ENCODE peak calls at places on chromosomes 5 and 9, in seven cellular contexts. U is GM20000, Q is HFFc6, Y is mucosa of descending colon, M is WTC11, I is A549, R is Calu3. C is an unnamed sample.

GRCh38 chr5:170338933-170339779 is 41.6 kb upstream of the LCP2 start:
- DNase-seq in R (peak), I (no peak), Q (no peak), Y (no peak), U (peak), M (peak), C (peak)

GRCh38 chr9:71384343-71384742 is 262.9 kb upstream of the TRPM3 start:
- DNase-seq in M (no peak), Q (no peak), U (no peak), I (no peak), Y (no peak), R (no peak), C (no peak)

GRCh38 chr5:110063640-110064592 is 374.2 kb downstream of the MAN2A1 start:
- DNase-seq in Q (no peak), U (no peak), R (no peak), M (no peak), Y (no peak), I (no peak), C (peak)

GRCh38 chr9:110027624-110028023 is 180.3 kb downstream of the C9orf152 start:
- DNase-seq in Q (peak), M (no peak), Y (no peak), R (no peak), I (no peak), U (no peak), C (no peak)

GRCh38 chr5:61301820-61302563 is 30.1 kb upstream of the ZSWIM6 start:
- DNase-seq in I (peak), Q (peak), R (peak), Y (peak), M (no peak), U (no peak), C (peak)

GRCh38 chr9:76365028-76365427 is 29.2 kb downstream of the RFK start:
- DNase-seq in Q (peak), U (no peak), R (peak), Y (no peak), M (no peak), I (no peak), C (peak)

GRCh38 chr5:168118042-168118668 is 173.3 kb upstream of the WWC1 start:
- DNase-seq in M (peak), I (no peak), U (no peak), Y (no peak), Q (no peak), R (no peak), C (no peak)

GRCh38 chr9:121599186-121599871 is 52.1 kb upstream of the DAB2IP start:
- DNase-seq in R (peak), Y (peak), Q (no peak), I (peak), U (peak), M (peak), C (peak)

GRCh38 chr5:78958672-78959410 is 26.3 kb downstream of the ARSB start:
- DNase-seq in R (no peak), U (no peak), Q (no peak), I (no peak), Y (no peak), M (no peak), C (no peak)

GRCh38 chr9:129280236-129281231 is 102.5 kb upstream of the IER5L start:
- DNase-seq in I (no peak), U (peak), Q (no peak), R (no peak), Y (no peak), M (no peak), C (no peak)

GRCh38 chr5:78243639-78244038 is 50.9 kb downstream of the AP3B1 start:
- DNase-seq in Y (no peak), I (no peak), U (no peak), R (no peak), M (no peak), Q (peak), C (no peak)

GRCh38 chr5:172798422-172799215 is 27.6 kb upstream of the DUSP1 start:
- DNase-seq in Y (no peak), U (no peak), I (peak), M (no peak), R (no peak), Q (peak), C (peak)

GRCh38 chr5:132473019-132473531 is 17.5 kb downstream of the IRF1 start:
- DNase-seq in Y (peak), R (no peak), U (peak), Q (no peak), M (no peak), I (no peak), C (no peak)

GRCh38 chr9:122475717-122476116 is 2.0 kb downstream of the OR1J1 start:
- DNase-seq in U (no peak), M (no peak), Y (no peak), R (no peak), Q (no peak), I (no peak), C (no peak)

GRCh38 chr5:178330791-178331404 is 98.3 kb upstream of the PHYKPL start:
- DNase-seq in U (no peak), I (no peak), Q (no peak), M (no peak), R (no peak), Y (peak), C (peak)

GRCh38 chr9:137985637-137986071 is 108.1 kb downstream of the CACNA1B start:
- DNase-seq in M (no peak), I (no peak), Q (no peak), U (no peak), Y (no peak), R (no peak), C (no peak)

GRCh38 chr9:125172351-125172750 is 17.3 kb downstream of the PPP6C start:
- DNase-seq in R (no peak), I (no peak), Y (no peak), U (no peak), Q (no peak), M (no peak), C (no peak)

GRCh38 chr9:133874061-133874638 is 118.0 kb downstream of the VAV2 start:
- DNase-seq in Y (no peak), R (peak), I (peak), U (no peak), Q (peak), M (no peak), C (peak)

GRCh38 chr5:43034591-43034968 is 5.5 kb downstream of the ANXA2R start:
- DNase-seq in U (no peak), M (no peak), R (peak), Q (peak), I (no peak), Y (no peak), C (no peak)

GRCh38 chr5:149839761-149840160 is 104.8 kb downstream of the PDE6A start:
- DNase-seq in M (no peak), I (no peak), Y (no peak), R (no peak), Q (no peak), U (no peak), C (no peak)

GRCh38 chr5:73170522-73170921 is 2.5 kb upstream of the TMEM174 start:
- DNase-seq in M (peak), I (no peak), Q (peak), Y (no peak), R (no peak), U (no peak), C (peak)

GRCh38 chr9:74960548-74960947 is 7.8 kb upstream of the C9orf40 start:
- DNase-seq in Y (no peak), U (no peak), I (peak), Q (peak), R (no peak), M (no peak), C (peak)

GRCh38 chr5:150142800-150143724 is 12.6 kb downstream of the PDGFRB start:
- DNase-seq in I (peak), Y (peak), M (no peak), R (peak), Q (peak), U (no peak), C (peak)

GRCh38 chr5:35146386-35146785 is 83.9 kb downstream of the PRLR start:
- DNase-seq in U (no peak), Q (no peak), R (no peak), M (no peak), Y (no peak), I (no peak), C (no peak)

GRCh38 chr5:41951224-41951623 is 26.1 kb downstream of the FBXO4 start:
- DNase-seq in R (no peak), I (no peak), Q (no peak), Y (no peak), U (no peak), M (no peak), C (no peak)

GRCh38 chr5:53478411-53479044 is 1.9 kb upstream of the FST start:
- DNase-seq in U (peak), Y (peak), Q (peak), M (peak), I (peak), R (peak), C (peak)

GRCh38 chr5:123421773-123422172 is 1.4 kb downstream of the CEP120 start:
- DNase-seq in M (no peak), U (no peak), R (no peak), Y (no peak), I (no peak), Q (no peak), C (no peak)

GRCh38 chr9:127112683-127113539 is 9.5 kb downstream of the ANGPTL2 start:
- DNase-seq in Y (no peak), M (no peak), Q (no peak), I (no peak), R (no peak), U (no peak), C (peak)

GRCh38 chr5:148492351-148492750 is 108.6 kb downstream of the FBXO38 start:
- DNase-seq in U (no peak), M (no peak), Q (no peak), Y (no peak), I (no peak), R (no peak), C (no peak)

GRCh38 chr9:88498880-88499279 is 36.1 kb upstream of the NXNL2 start:
- DNase-seq in Q (no peak), Y (no peak), U (no peak), M (no peak), R (no peak), I (no peak), C (no peak)

GRCh38 chr5:121668635-121669034 is 183.0 kb upstream of the FTMT start:
- DNase-seq in M (no peak), R (no peak), U (no peak), Y (no peak), Q (no peak), I (no peak), C (no peak)

GRCh38 chr5:143757116-143757515 is 54.8 kb upstream of the HMHB1 start:
- DNase-seq in R (no peak), Q (no peak), I (no peak), Y (no peak), M (no peak), U (no peak), C (no peak)

GRCh38 chr9:16344343-16344742 is 526.1 kb downstream of the BNC2 start:
- DNase-seq in R (no peak), I (peak), Q (peak), M (no peak), Y (no peak), U (no peak), C (peak)

GRCh38 chr9:126612813-126613641 is 701 bp upstream of the LMX1B start:
- DNase-seq in Q (no peak), I (no peak), R (no peak), U (peak), M (peak), Y (no peak), C (no peak)

DNA sequence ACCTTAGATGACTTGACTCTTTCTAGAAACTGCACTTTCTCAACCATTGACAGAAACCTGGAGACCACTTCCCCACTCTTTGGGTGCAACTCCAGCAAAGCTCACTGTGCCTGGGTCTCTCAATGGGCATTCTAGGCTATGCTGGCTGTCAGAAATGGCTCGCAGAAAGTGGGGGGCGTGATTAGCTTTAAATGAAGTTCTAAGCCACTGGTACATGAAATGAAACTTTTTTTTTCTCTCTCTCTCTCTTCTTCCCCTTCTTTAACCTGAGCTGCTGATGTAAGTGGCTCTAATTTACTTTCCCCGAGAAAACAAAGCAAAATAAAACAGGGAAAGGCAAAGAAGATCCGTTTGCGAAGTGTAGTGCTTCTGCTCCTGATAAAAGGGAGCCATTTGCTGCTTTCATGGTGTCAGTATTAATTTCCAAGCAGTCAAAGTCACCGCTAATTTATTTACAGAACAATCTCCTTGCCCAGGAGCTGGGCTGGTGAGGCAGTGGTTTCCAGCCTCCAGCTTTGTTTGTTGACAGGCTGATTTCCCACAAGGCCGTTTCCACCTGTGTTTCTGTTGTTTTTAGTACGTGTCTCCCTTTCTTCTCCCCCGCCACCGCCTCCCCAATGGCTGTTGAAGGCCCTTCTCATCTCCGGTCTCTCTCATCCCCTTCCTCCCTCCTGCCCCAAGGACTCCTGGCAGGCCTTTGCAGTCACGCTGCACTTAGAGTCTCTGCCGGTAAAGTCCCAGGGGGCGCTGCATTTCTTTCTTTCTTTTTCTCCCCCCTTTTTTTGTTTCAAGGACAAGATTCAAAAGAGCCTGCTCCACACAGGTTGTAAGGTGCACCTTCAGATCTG is 422.9 kb downstream of the EBF1 start:
- DNase-seq in U (peak), Y (no peak), Q (no peak), M (peak), I (no peak), R (no peak), C (no peak)
- TF ChIP-seq CTCF in U (no peak), Y (no peak), Q (peak), M (no peak), I (peak), R (no peak), C (no peak)

GRCh38 chr9:131395745-131396479 is 2.0 kb downstream of the PRRC2B start:
- DNase-seq in M (no peak), Y (no peak), U (no peak), Q (no peak), R (no peak), I (no peak), C (peak)
- TF ChIP-seq CTCF in M (no peak), Y (no peak), U (no peak), Q (no peak), R (no peak), I (no peak), C (peak)

DNA sequence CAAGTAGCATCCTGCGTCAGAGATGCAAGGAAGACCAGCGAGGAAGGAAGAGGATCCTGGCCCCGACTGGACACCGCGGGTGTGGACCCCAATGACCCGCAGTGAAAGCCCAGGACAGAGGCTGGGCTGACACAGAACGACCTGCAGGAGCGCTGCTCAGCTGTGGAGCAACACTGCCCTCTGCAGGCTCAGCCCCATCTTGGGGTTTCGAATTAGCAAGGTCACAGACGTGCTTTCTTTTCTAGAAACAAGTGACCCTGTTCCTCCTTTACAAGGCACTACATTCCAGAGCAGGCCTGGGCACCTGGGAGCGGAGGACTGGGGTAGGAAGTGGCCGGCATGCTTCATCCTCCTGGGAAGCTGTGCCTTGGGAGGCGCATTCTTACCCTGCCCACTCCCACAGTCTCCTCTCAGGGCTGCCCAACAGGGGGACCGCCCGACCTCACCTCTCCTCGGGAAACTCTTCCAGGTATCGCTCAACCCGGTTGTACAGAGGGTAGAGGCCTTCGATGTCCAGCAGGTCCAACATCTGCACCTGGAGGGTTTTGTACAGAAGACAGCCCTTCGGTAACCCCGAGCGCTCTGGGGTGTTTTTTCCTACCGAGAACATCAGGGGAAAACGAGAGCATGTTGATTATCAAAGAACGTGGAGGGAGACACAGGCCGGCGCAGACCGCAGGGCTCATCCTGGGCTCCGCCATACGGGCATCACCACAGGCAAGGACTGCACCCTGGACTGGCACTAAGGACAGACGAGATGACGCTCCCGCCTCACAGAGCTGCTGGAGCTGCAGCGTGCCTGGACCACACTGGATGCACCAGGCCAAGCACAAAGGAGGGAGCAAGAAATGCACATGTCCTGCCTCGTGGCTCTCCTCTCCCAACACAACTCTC is 35.0 kb downstream of the IPPK start:
- DNase-seq in R (peak), M (peak), U (peak), Q (peak), Y (peak), I (peak), C (peak)
- TF ChIP-seq CTCF in R (peak), M (peak), U (peak), Q (peak), Y (peak), I (peak), C (peak)

DNA sequence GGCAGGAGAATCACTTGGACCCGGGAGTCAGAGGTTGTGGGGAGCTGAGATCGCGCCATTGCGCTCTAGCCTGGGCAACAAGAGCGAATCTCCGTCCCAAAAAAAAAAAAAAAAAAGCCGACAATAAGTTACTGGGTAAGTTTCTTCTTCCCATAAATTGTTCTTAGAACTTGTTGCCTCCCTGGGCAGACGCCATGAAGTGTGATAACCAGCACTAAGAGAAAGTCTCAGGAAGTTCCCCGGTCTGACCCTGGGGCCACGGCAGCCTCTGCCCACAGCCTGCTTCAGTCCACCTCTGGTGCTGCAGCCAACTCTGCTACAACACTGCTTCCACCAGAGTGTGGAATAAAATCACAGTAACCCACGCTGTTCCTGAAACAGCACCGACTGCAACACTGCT is 19.1 kb downstream of the LPCAT1 start:
- DNase-seq in Q (no peak), I (no peak), U (no peak), M (no peak), Y (no peak), R (no peak), C (no peak)
- TF ChIP-seq CTCF in Q (no peak), I (no peak), U (no peak), M (no peak), Y (no peak), R (no peak), C (no peak)

GRCh38 chr5:142743677-142744441 is 26.3 kb upstream of the ARHGAP26 start:
- DNase-seq in Q (no peak), R (no peak), M (no peak), U (no peak), Y (no peak), I (no peak), C (peak)
- TF ChIP-seq CTCF in Q (no peak), R (no peak), M (no peak), U (no peak), Y (no peak), I (no peak), C (no peak)

DNA sequence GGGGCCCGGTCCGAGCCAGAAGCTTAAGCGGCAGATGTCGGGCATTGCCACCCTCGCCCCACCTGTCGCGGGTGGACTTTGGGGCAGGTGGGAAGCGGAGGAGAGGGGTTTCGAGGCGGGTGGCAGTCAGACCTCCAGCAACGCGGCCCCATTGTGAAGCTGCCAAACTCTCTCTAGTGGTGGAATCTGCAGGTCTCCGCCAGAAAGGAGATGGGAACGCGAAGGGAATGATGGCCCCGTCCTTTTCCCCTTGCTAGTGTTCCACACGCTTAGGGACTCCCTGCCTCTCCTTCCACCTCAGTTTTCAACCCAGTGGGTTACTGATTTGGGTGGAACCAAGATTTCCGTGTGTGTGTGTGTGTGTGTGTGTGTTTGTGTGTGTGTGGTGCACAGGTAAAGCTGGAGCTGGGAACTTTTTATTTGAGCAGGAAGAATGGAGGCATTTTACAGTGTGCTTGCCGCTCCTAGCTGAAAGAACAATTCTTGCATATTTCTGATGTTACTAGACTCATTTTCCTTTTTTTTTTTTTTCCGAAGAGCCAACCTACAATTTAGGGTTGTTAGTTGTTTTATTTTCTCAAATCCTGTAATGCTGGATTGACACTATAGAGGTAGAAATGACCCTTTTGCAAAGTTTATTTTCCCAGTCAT is 1.3 kb downstream of the MACIR start:
- DNase-seq in Q (no peak), M (peak), U (no peak), I (peak), R (no peak), Y (no peak), C (peak)
- TF ChIP-seq CTCF in Q (no peak), M (no peak), U (no peak), I (no peak), R (no peak), Y (no peak), C (no peak)

GRCh38 chr5:114358329-114358728 is 3.5 kb upstream of the KCNN2 start:
- DNase-seq in Y (no peak), I (no peak), Q (no peak), U (no peak), R (no peak), M (no peak), C (no peak)
- TF ChIP-seq CTCF in Y (no peak), I (no peak), Q (peak), U (no peak), R (no peak), M (no peak), C (no peak)

DNA sequence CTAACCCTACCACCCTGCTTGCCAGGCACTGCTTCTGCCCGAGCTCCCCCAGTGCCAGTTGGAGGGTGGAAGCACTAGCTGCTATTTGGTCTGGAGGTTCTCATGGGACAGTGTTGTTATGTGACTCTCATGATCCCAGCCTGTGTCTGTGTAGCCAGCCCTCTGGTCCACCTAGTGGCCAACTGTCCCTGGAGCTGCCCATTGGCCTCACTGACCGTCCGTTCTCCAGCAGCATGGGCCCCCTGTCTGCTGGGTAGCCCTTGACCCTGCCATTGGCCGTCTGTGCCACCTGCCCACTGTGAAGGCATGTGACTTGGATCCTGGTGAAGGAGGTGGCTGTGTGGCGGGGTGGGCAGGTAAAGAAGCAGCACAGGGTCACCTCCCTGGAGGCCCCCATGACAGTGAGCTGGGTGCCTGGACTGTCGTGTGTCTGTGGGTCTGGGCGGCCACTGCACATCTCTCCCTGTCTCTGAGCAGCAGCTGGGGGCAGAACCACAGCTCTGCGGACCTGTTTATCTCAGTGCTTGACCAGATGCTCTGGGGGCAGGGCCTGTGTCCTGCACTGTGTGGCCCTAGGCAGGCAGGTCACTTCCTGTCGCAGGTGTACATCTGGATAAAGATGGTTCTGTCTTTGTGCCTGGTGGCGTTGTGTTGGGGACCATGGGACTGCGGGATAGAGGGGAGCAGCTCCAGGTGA is 11.4 kb downstream of the PHF2 start:
- DNase-seq in U (no peak), I (no peak), M (no peak), Y (no peak), Q (no peak), R (no peak), C (no peak)
- TF ChIP-seq CTCF in U (no peak), I (no peak), M (no peak), Y (no peak), Q (peak), R (no peak), C (peak)

C was measured in bronchial epithelial cell.